ENCODE peak calls at places on chromosomes 3 and 15, in four cellular contexts. One of them, this sample, is unnamed.

GRCh38 chr15:66959066-66959465 is 106.3 kb upstream of the SMAD3 start:
- DNase-seq in ACHN: no peak
- DNase-seq in NCI-H2081: no peak
- DNase-seq in stimulated activated CD4-positive, alpha-beta T cell treated with anti-CD3 and anti-CD28 coated beads, Interleukin-2, amount 100 ng/mL, for 48 hours: no peak
- DNase-seq in this sample: no peak

GRCh38 chr3:111917300-111917699 is 58.2 kb downstream of the PHLDB2 start:
- DNase-seq in ACHN: peak
- DNase-seq in NCI-H2081: no peak
- DNase-seq in stimulated activated CD4-positive, alpha-beta T cell treated with anti-CD3 and anti-CD28 coated beads, Interleukin-2, amount 100 ng/mL, for 48 hours: no peak
- DNase-seq in this sample: no peak

GRCh38 chr15:45637552-45638033 is 2.8 kb downstream of the SQOR start:
- DNase-seq in NCI-H2081: no peak
- DNase-seq in stimulated activated CD4-positive, alpha-beta T cell treated with anti-CD3 and anti-CD28 coated beads, Interleukin-2, amount 100 ng/mL, for 48 hours: peak
- DNase-seq in ACHN: peak
- DNase-seq in this sample: peak

GRCh38 chr3:186154641-186155040 is 45.8 kb upstream of the ETV5 start:
- DNase-seq in ACHN: no peak
- DNase-seq in stimulated activated CD4-positive, alpha-beta T cell treated with anti-CD3 and anti-CD28 coated beads, Interleukin-2, amount 100 ng/mL, for 48 hours: no peak
- DNase-seq in NCI-H2081: no peak
- DNase-seq in this sample: no peak

GRCh38 chr3:108222813-108223307 is 636 bp upstream of the IFT57 start:
- DNase-seq in NCI-H2081: no peak
- DNase-seq in stimulated activated CD4-positive, alpha-beta T cell treated with anti-CD3 and anti-CD28 coated beads, Interleukin-2, amount 100 ng/mL, for 48 hours: no peak
- DNase-seq in ACHN: no peak
- DNase-seq in this sample: no peak

GRCh38 chr3:70989174-70989573 is 594.4 kb downstream of the FOXP1 start:
- DNase-seq in stimulated activated CD4-positive, alpha-beta T cell treated with anti-CD3 and anti-CD28 coated beads, Interleukin-2, amount 100 ng/mL, for 48 hours: no peak
- DNase-seq in ACHN: peak
- DNase-seq in NCI-H2081: no peak
- DNase-seq in this sample: no peak

GRCh38 chr15:95682129-95682528 is 648.4 kb upstream of the NR2F2 start:
- DNase-seq in NCI-H2081: no peak
- DNase-seq in stimulated activated CD4-positive, alpha-beta T cell treated with anti-CD3 and anti-CD28 coated beads, Interleukin-2, amount 100 ng/mL, for 48 hours: no peak
- DNase-seq in ACHN: no peak
- DNase-seq in this sample: no peak

GRCh38 chr15:31274496-31275330 is 51.9 kb upstream of the KLF13 start:
- DNase-seq in stimulated activated CD4-positive, alpha-beta T cell treated with anti-CD3 and anti-CD28 coated beads, Interleukin-2, amount 100 ng/mL, for 48 hours: no peak
- DNase-seq in ACHN: no peak
- DNase-seq in NCI-H2081: no peak
- DNase-seq in this sample: peak